ENCODE peak calls at places on chromosome 1, in six cellular contexts. A is effector memory CD4-positive, alpha-beta T cell; Y is aorta; Q is MM.1S; E is SJSA1; K is cardiac muscle cell. T is an unnamed sample.

GRCh38 chr1:22903113-22903512 is 69.6 kb downstream of the LACTBL1 start:
- DNase-seq in Y (no peak), K (no peak), A (no peak), Q (no peak), E (no peak), T (no peak)

GRCh38 chr1:156115514-156116374 is 1.2 kb downstream of the LMNA start:
- DNase-seq in Q (no peak), A (no peak), K (peak), E (peak), Y (peak), T (no peak)

GRCh38 chr1:203338335-203339036 is 12.4 kb downstream of the FMOD start:
- DNase-seq in E (peak), Y (no peak), Q (peak), K (peak), A (peak), T (peak)

GRCh38 chr1:13651279-13651678 is 48.7 kb upstream of the PRDM2 start:
- DNase-seq in A (no peak), E (peak), K (no peak), Q (no peak), Y (no peak), T (no peak)

GRCh38 chr1:176206006-176206960 is 803 bp downstream of the COP1 start:
- DNase-seq in Y (peak), Q (peak), K (peak), E (no peak), A (no peak), T (peak)

GRCh38 chr1:224042557-224043118 is 71.3 kb upstream of the FBXO28 start:
- DNase-seq in A (no peak), K (no peak), Q (no peak), E (no peak), Y (no peak), T (no peak)

GRCh38 chr1:1990222-1990621 is 13.4 kb downstream of the CFAP74 start:
- DNase-seq in Q (no peak), K (no peak), Y (no peak), A (no peak), E (no peak), T (no peak)

GRCh38 chr1:228321895-228322294 is 84.7 kb downstream of the TRIM11 start:
- DNase-seq in K (no peak), A (no peak), E (no peak), Y (peak), Q (no peak), T (no peak)

GRCh38 chr1:63935553-63935952 is 161.7 kb downstream of the ROR1 start:
- DNase-seq in Q (peak), E (no peak), K (peak), Y (no peak), A (no peak), T (no peak)

GRCh38 chr1:88549536-88549935 is 134.5 kb upstream of the PKN2 start:
- DNase-seq in Y (no peak), A (no peak), K (no peak), E (no peak), Q (peak), T (no peak)

GRCh38 chr1:182484531-182485257 is 34.7 kb downstream of the RGSL1 start:
- DNase-seq in A (no peak), K (no peak), Y (no peak), E (no peak), Q (peak), T (peak)

GRCh38 chr1:96374076-96374762 is 347.4 kb upstream of the PTBP2 start:
- DNase-seq in K (no peak), E (peak), A (no peak), Y (no peak), Q (no peak), T (no peak)

GRCh38 chr1:151455966-151456365 is 3.3 kb downstream of the POGZ start:
- DNase-seq in Y (no peak), E (no peak), K (no peak), Q (no peak), A (no peak), T (no peak)

GRCh38 chr1:46133181-46133658 is 791 bp upstream of the PIK3R3 start:
- DNase-seq in Y (no peak), E (no peak), A (no peak), K (peak), Q (no peak), T (no peak)

GRCh38 chr1:160625725-160626498 is 20.9 kb downstream of the SLAMF1 start:
- DNase-seq in E (no peak), K (no peak), Q (no peak), A (peak), Y (no peak), T (no peak)

GRCh38 chr1:238624786-238625185 is 734.1 kb upstream of the ZP4 start:
- DNase-seq in K (no peak), Y (no peak), E (no peak), Q (no peak), A (no peak), T (no peak)

GRCh38 chr1:94863919-94864318 is 43.8 kb downstream of the SLC44A3 start:
- DNase-seq in Q (no peak), Y (no peak), K (no peak), E (peak), A (no peak), T (no peak)

GRCh38 chr1:205670611-205671430 is 9.5 kb downstream of the SLC45A3 start:
- DNase-seq in Y (no peak), K (peak), Q (no peak), E (no peak), A (no peak), T (no peak)
- H3K4me3 ChIP-seq in Y (no peak), K (no peak), Q (no peak), E (no peak), A (no peak), T (no peak)

GRCh38 chr1:221643404-221644175 is 98.3 kb downstream of the DUSP10 start:
- DNase-seq in Y (no peak), A (no peak), E (no peak), Q (no peak), K (no peak), T (no peak)
- H3K4me3 ChIP-seq in Y (no peak), A (no peak), E (no peak), Q (no peak), K (no peak), T (no peak)

GRCh38 chr1:9086796-9087195 is 17.4 kb upstream of the SLC2A5 start:
- DNase-seq in Y (no peak), K (no peak), A (no peak), Q (no peak), E (no peak), T (no peak)

GRCh38 chr1:9087411-9087810 is 18.0 kb upstream of the SLC2A5 start:
- DNase-seq in K (no peak), Y (no peak), Q (no peak), A (no peak), E (no peak), T (no peak)

GRCh38 chr1:9085306-9085940 is 16.0 kb upstream of the SLC2A5 start:
- DNase-seq in Y (no peak), K (no peak), Q (no peak), A (no peak), E (no peak), T (no peak)

GRCh38 chr1:9086060-9086459 is 16.6 kb upstream of the SLC2A5 start:
- DNase-seq in Y (no peak), A (no peak), E (no peak), K (no peak), Q (no peak), T (no peak)

GRCh38 chr1:9084883-9085282 is 15.4 kb upstream of the SLC2A5 start:
- DNase-seq in A (no peak), Y (peak), E (no peak), Q (no peak), K (no peak), T (no peak)
- H3K4me3 ChIP-seq in A (no peak), Y (no peak), E (no peak), Q (no peak), K (no peak), T (no peak)

GRCh38 chr1:28171246-28171645 is 5.2 kb downstream of the PTAFR start:
- DNase-seq in E (no peak), Q (no peak), K (no peak), Y (no peak), A (no peak), T (no peak)

GRCh38 chr1:28173151-28173979 is 3.1 kb downstream of the PTAFR start:
- DNase-seq in K (peak), A (no peak), E (peak), Y (no peak), Q (no peak), T (no peak)

GRCh38 chr1:28170036-28170596 is 6.4 kb downstream of the PTAFR start:
- DNase-seq in Y (no peak), Q (no peak), E (no peak), A (no peak), K (no peak), T (no peak)

GRCh38 chr1:28173980-28174297 is 2.6 kb downstream of the PTAFR start:
- DNase-seq in Q (no peak), K (no peak), A (no peak), Y (no peak), E (no peak), T (no peak)

GRCh38 chr1:28172690-28173150 is 3.8 kb downstream of the PTAFR start:
- DNase-seq in K (peak), Y (no peak), Q (peak), A (no peak), E (no peak), T (no peak)
- H3K4me3 ChIP-seq in K (no peak), Y (no peak), Q (no peak), A (no peak), E (no peak), T (no peak)

GRCh38 chr1:76764638-76765572 is 102.4 kb upstream of the ST6GALNAC5 start:
- DNase-seq in A (no peak), K (peak), E (no peak), Q (no peak), Y (no peak), T (no peak)
- H3K4me3 ChIP-seq in A (no peak), K (no peak), E (no peak), Q (no peak), Y (no peak), T (no peak)